ENCODE peak calls at places on chromosomes 7 and 10, in seven cellular contexts. P is effector memory CD8-positive, alpha-beta T cell; H is nephron progenitor cell; V is progenitor cell of endocrine pancreas; F is activated T-cell treated with anti-CD3 and anti-CD28 coated beads for 1 hour; S is RPMI8226; Z is putamen. D is an unnamed sample.

GRCh38 chr7:116955801-116956514 is 2.7 kb downstream of the ST7 start:
- DNase-seq in F (no peak), V (no peak), P (no peak), Z (no peak), H (no peak), S (peak), D (peak)

GRCh38 chr7:45033261-45033930 is 33.4 kb downstream of the CCM2 start:
- DNase-seq in F (no peak), S (no peak), Z (no peak), H (no peak), P (no peak), V (no peak), D (no peak)

GRCh38 chr10:71811351-71811750 is 38.0 kb upstream of the VSIR start:
- DNase-seq in Z (no peak), V (no peak), H (no peak), S (no peak), F (no peak), P (no peak), D (no peak)

GRCh38 chr7:155257482-155258232 is 40.0 kb upstream of the INSIG1 start:
- DNase-seq in S (no peak), Z (peak), F (no peak), H (no peak), V (no peak), P (no peak), D (no peak)

GRCh38 chr7:45259966-45260646 is 102.5 kb downstream of the RAMP3 start:
- DNase-seq in V (peak), P (peak), Z (peak), F (peak), S (peak), H (peak), D (peak)

GRCh38 chr7:49001610-49002033 is 77.3 kb downstream of the CDC14C start:
- DNase-seq in H (peak), F (no peak), P (no peak), V (no peak), Z (no peak), S (peak), D (peak)

GRCh38 chr7:30657131-30657530 is 25.1 kb downstream of the CRHR2 start:
- DNase-seq in S (no peak), P (no peak), V (no peak), Z (no peak), H (no peak), F (no peak), D (no peak)

GRCh38 chr7:133948588-133948987 is 178.6 kb upstream of the LRGUK start:
- DNase-seq in H (no peak), V (no peak), Z (no peak), F (no peak), S (no peak), P (no peak), D (no peak)

GRCh38 chr7:36185732-36186131 is 32.7 kb downstream of the EEPD1 start:
- DNase-seq in H (no peak), V (no peak), S (no peak), P (no peak), F (no peak), Z (no peak), D (no peak)

GRCh38 chr10:128070721-128071416 is 55.4 kb downstream of the MKI67 start:
- DNase-seq in F (no peak), Z (no peak), H (no peak), P (no peak), S (no peak), V (no peak), D (no peak)

GRCh38 chr7:108650487-108650886 is 80.8 kb downstream of the DNAJB9 start:
- DNase-seq in V (no peak), H (no peak), P (no peak), Z (no peak), S (no peak), F (no peak), D (no peak)

GRCh38 chr7:47400001-47400400 is 181.9 kb downstream of the TNS3 start:
- DNase-seq in V (no peak), F (no peak), H (no peak), Z (no peak), P (no peak), S (no peak), D (no peak)

GRCh38 chr10:123141791-123142700 is 5.9 kb upstream of the HMX2 start:
- DNase-seq in H (no peak), S (no peak), V (no peak), Z (no peak), P (no peak), F (no peak), D (no peak)

GRCh38 chr10:118692911-118693310 is 61.9 kb downstream of the CACUL1 start:
- DNase-seq in V (no peak), H (no peak), F (no peak), P (no peak), S (no peak), Z (no peak), D (peak)

GRCh38 chr10:60359066-60359465 is 30.6 kb downstream of the ANK3 start:
- DNase-seq in P (no peak), H (no peak), F (no peak), Z (no peak), S (no peak), V (no peak), D (no peak)

GRCh38 chr10:98391578-98391991 is 23.4 kb downstream of the PYROXD2 start:
- DNase-seq in P (peak), H (no peak), Z (no peak), S (no peak), F (no peak), V (no peak), D (peak)

GRCh38 chr10:88467835-88468485 is 115.2 kb downstream of the RNLS start:
- DNase-seq in S (no peak), P (no peak), F (no peak), V (no peak), H (no peak), Z (peak), D (no peak)

GRCh38 chr7:2008101-2008935 is 224.4 kb downstream of the MAD1L1 start:
- DNase-seq in S (no peak), P (no peak), V (no peak), F (no peak), Z (no peak), H (peak), D (no peak)

GRCh38 chr7:114885836-114886235 is 36.1 kb upstream of the MDFIC start:
- DNase-seq in H (no peak), S (no peak), P (no peak), Z (no peak), V (no peak), F (no peak), D (no peak)

GRCh38 chr7:29350351-29350750 is 155.8 kb downstream of the CHN2 start:
- DNase-seq in Z (no peak), F (no peak), S (no peak), H (no peak), P (no peak), V (no peak), D (no peak)

D was measured in pons.